ENCODE peak calls at places on chromosomes 16 and 17, in four cellular contexts. One of them, this sample, is unnamed. For H3K9me3, the result is how much of the 10 kb centered on the place peaks cover.

GRCh38 chr17:58391302-58391984 is 25.9 kb downstream of the RNF43 start:
- DNase-seq in heart right ventricle: no peak
- DNase-seq in body of pancreas: peak
- DNase-seq in lower lobe of right lung: peak
- DNase-seq in this sample: peak

GRCh38 chr17:58156839-58157803 is 8.9 kb downstream of the OR4D1 start:
- DNase-seq in lower lobe of right lung: peak
- DNase-seq in heart right ventricle: peak
- DNase-seq in body of pancreas: peak
- DNase-seq in this sample: no peak

GRCh38 chr17:3738562-3739295 is 15.0 kb downstream of the HASPIN start:
- DNase-seq in body of pancreas: peak
- DNase-seq in heart right ventricle: no peak
- DNase-seq in lower lobe of right lung: peak
- DNase-seq in this sample: no peak

GRCh38 chr17:65644545-65644944 is 83.1 kb upstream of the AXIN2 start:
- DNase-seq in body of pancreas: no peak
- DNase-seq in lower lobe of right lung: no peak
- DNase-seq in heart right ventricle: no peak
- DNase-seq in this sample: no peak

GRCh38 chr17:30961213-30962188 is 9.3 kb upstream of the RNF135 start:
- DNase-seq in heart right ventricle: no peak
- DNase-seq in body of pancreas: peak
- DNase-seq in lower lobe of right lung: no peak
- DNase-seq in this sample: no peak

GRCh38 chr17:53039981-53040380 is 782.7 kb upstream of the KIF2B start:
- DNase-seq in lower lobe of right lung: no peak
- DNase-seq in body of pancreas: no peak
- DNase-seq in heart right ventricle: no peak
- DNase-seq in this sample: no peak

GRCh38 chr17:10727192-10727591 is 2.6 kb downstream of the TMEM220 start:
- DNase-seq in body of pancreas: no peak
- DNase-seq in heart right ventricle: no peak
- DNase-seq in lower lobe of right lung: no peak
- DNase-seq in this sample: no peak

GRCh38 chr17:44097110-44097810 is 26.2 kb downstream of the HDAC5 start:
- DNase-seq in body of pancreas: peak
- DNase-seq in lower lobe of right lung: no peak
- DNase-seq in heart right ventricle: peak
- DNase-seq in this sample: no peak

GRCh38 chr16:58513874-58514273 is 1.4 kb upstream of the SETD6 start:
- DNase-seq in heart right ventricle: no peak
- DNase-seq in body of pancreas: no peak
- DNase-seq in lower lobe of right lung: no peak
- DNase-seq in this sample: no peak

GRCh38 chr17:72934927-72935326 is 157.6 kb downstream of the SLC39A11 start:
- DNase-seq in heart right ventricle: no peak
- DNase-seq in body of pancreas: no peak
- DNase-seq in lower lobe of right lung: no peak
- DNase-seq in this sample: no peak

GRCh38 chr17:80746262-80746935 is 201.8 kb downstream of the RPTOR start:
- DNase-seq in body of pancreas: no peak
- DNase-seq in lower lobe of right lung: no peak
- DNase-seq in heart right ventricle: no peak
- DNase-seq in this sample: no peak

GRCh38 chr16:67967183-67967955 is 1.1 kb downstream of the SLC12A4 start:
- DNase-seq in heart right ventricle: no peak
- DNase-seq in body of pancreas: no peak
- DNase-seq in lower lobe of right lung: no peak
- DNase-seq in this sample: no peak

GRCh38 chr16:67430504-67431076 is 331 bp upstream of the HSD11B2 start:
- DNase-seq in body of pancreas: no peak
- DNase-seq in heart right ventricle: no peak
- DNase-seq in lower lobe of right lung: peak
- DNase-seq in this sample: no peak

GRCh38 chr17:57342141-57342540 is 85.8 kb downstream of the MSI2 start:
- DNase-seq in heart right ventricle: no peak
- DNase-seq in body of pancreas: no peak
- DNase-seq in lower lobe of right lung: no peak
- DNase-seq in this sample: no peak

GRCh38 chr17:3865166-3865565 is 19.1 kb upstream of the NCBP3 start:
- DNase-seq in body of pancreas: peak
- DNase-seq in heart right ventricle: no peak
- DNase-seq in lower lobe of right lung: peak
- DNase-seq in this sample: no peak

GRCh38 chr17:37786481-37786880 is 41.6 kb upstream of the HNF1B start:
- DNase-seq in body of pancreas: no peak
- DNase-seq in heart right ventricle: no peak
- DNase-seq in lower lobe of right lung: no peak
- DNase-seq in this sample: no peak

GRCh38 chr16:19645557-19645981 is 72.5 kb downstream of the KNOP1 start:
- DNase-seq in lower lobe of right lung: no peak
- DNase-seq in heart right ventricle: peak
- DNase-seq in body of pancreas: peak
- DNase-seq in this sample: no peak

GRCh38 chr16:27625050-27625697 is 75.2 kb downstream of the KATNIP start:
- DNase-seq in heart right ventricle: peak
- DNase-seq in lower lobe of right lung: no peak
- DNase-seq in body of pancreas: peak
- DNase-seq in this sample: no peak

GRCh38 chr16:67546091-67546501 is 16.2 kb upstream of the CTCF start:
- DNase-seq in heart right ventricle: no peak
- DNase-seq in body of pancreas: no peak
- DNase-seq in lower lobe of right lung: peak
- DNase-seq in this sample: no peak

GRCh38 chr17:57527437-57528083 is 217.5 kb downstream of the CCDC182 start:
- DNase-seq in heart right ventricle: no peak
- DNase-seq in lower lobe of right lung: no peak
- DNase-seq in body of pancreas: no peak
- DNase-seq in this sample: no peak

GRCh38 chr16:2820836-2821482 is 3.9 kb downstream of the PRSS21 start:
- DNase-seq in heart right ventricle: no peak
- DNase-seq in lower lobe of right lung: peak
- DNase-seq in body of pancreas: no peak
- DNase-seq in this sample: no peak

GRCh38 chr17:1030684-1031557 is 34.0 kb downstream of the TIMM22 start:
- DNase-seq in lower lobe of right lung: no peak
- DNase-seq in body of pancreas: no peak
- DNase-seq in heart right ventricle: peak
- DNase-seq in this sample: no peak

GRCh38 chr16:20849587-20850390 is 43.5 kb downstream of the REXO5 start:
- DNase-seq in body of pancreas: peak
- DNase-seq in heart right ventricle: peak
- DNase-seq in lower lobe of right lung: peak
- DNase-seq in this sample: no peak

GRCh38 chr16:10617662-10618420 is 37.4 kb upstream of the EMP2 start:
- DNase-seq in heart right ventricle: no peak
- DNase-seq in lower lobe of right lung: no peak
- DNase-seq in body of pancreas: no peak
- DNase-seq in this sample: no peak

GRCh38 chr17:21537302-21537701 is 155.0 kb upstream of the KCNJ18 start:
- DNase-seq in body of pancreas: no peak
- DNase-seq in heart right ventricle: no peak
- DNase-seq in lower lobe of right lung: no peak
- DNase-seq in this sample: no peak

GRCh38 chr17:21532763-21533385 is 156.7 kb downstream of the KCNJ12 start:
- DNase-seq in heart right ventricle: no peak
- DNase-seq in body of pancreas: no peak
- DNase-seq in lower lobe of right lung: no peak
- DNase-seq in this sample: no peak

GRCh38 chr17:21538615-21539014 is 153.7 kb upstream of the KCNJ18 start:
- DNase-seq in lower lobe of right lung: no peak
- DNase-seq in body of pancreas: no peak
- DNase-seq in heart right ventricle: no peak
- DNase-seq in this sample: no peak

GRCh38 chr17:21539146-21539545 is 153.2 kb upstream of the KCNJ18 start:
- DNase-seq in heart right ventricle: no peak
- DNase-seq in body of pancreas: no peak
- DNase-seq in lower lobe of right lung: no peak
- DNase-seq in this sample: no peak

DNA sequence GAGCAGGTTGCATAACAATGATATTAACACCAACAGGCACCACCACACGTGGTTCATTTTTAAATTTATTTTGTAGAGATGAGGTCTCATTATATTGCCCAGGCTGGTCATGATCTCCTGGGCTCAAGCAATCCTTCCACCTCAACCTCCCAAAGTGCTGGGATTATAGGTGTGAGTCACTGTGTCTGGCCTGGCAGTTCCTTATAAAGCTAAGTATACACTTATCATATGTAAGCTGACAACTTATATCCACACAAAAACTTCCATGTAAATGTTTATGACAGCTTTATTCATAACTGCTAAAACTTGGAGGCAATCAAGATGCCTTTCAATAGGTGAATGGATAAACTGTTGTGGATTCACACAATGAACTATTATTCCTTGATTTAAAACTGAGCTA is 156.6 kb upstream of the KCNJ18 start:
- DNase-seq in body of pancreas: no peak
- DNase-seq in heart right ventricle: no peak
- DNase-seq in lower lobe of right lung: no peak
- DNase-seq in this sample: no peak
- H3K9me3 ChIP-seq in body of pancreas: under half
- H3K9me3 ChIP-seq in heart right ventricle: under half
- H3K9me3 ChIP-seq in lower lobe of right lung: under half
- H3K9me3 ChIP-seq in this sample: under half

DNA sequence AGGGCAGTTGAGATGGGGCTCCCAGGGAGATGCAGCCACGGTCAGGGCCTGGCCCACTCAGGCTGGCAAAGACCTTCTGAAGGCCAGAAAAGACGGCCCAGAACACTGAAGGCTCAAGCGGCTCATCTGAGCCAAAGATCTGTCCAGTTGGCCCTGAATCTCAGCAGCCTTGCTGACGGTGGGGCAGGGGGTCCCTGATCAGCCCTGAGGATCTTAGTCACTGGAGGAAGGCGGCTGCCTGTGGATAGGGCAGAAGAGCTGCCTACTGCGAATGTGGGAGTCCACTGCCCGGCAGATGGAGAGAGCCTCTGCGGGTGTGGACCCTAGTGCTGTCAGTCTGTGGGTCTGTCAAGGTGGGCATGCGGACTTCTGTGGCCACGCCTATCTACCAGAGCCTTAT is 1738.2 kb downstream of the TP53TG3F start:
- DNase-seq in heart right ventricle: no peak
- DNase-seq in lower lobe of right lung: no peak
- DNase-seq in body of pancreas: no peak
- DNase-seq in this sample: no peak
- H3K9me3 ChIP-seq in heart right ventricle: under half
- H3K9me3 ChIP-seq in lower lobe of right lung: under half
- H3K9me3 ChIP-seq in body of pancreas: under half
- H3K9me3 ChIP-seq in this sample: under half

GRCh38 chr17:21674242-21674731 is 18.0 kb upstream of the KCNJ18 start:
- DNase-seq in heart right ventricle: no peak
- DNase-seq in body of pancreas: no peak
- DNase-seq in lower lobe of right lung: no peak
- DNase-seq in this sample: no peak
- H3K9me3 ChIP-seq in heart right ventricle: under half
- H3K9me3 ChIP-seq in body of pancreas: under half
- H3K9me3 ChIP-seq in lower lobe of right lung: under half
- H3K9me3 ChIP-seq in this sample: under half

GRCh38 chr17:17198281-17198680 is 7.9 kb downstream of the PLD6 start:
- DNase-seq in lower lobe of right lung: no peak
- DNase-seq in heart right ventricle: no peak
- DNase-seq in body of pancreas: no peak
- DNase-seq in this sample: no peak
- H3K9me3 ChIP-seq in lower lobe of right lung: under half
- H3K9me3 ChIP-seq in heart right ventricle: under half
- H3K9me3 ChIP-seq in body of pancreas: under half
- H3K9me3 ChIP-seq in this sample: under half

DNA sequence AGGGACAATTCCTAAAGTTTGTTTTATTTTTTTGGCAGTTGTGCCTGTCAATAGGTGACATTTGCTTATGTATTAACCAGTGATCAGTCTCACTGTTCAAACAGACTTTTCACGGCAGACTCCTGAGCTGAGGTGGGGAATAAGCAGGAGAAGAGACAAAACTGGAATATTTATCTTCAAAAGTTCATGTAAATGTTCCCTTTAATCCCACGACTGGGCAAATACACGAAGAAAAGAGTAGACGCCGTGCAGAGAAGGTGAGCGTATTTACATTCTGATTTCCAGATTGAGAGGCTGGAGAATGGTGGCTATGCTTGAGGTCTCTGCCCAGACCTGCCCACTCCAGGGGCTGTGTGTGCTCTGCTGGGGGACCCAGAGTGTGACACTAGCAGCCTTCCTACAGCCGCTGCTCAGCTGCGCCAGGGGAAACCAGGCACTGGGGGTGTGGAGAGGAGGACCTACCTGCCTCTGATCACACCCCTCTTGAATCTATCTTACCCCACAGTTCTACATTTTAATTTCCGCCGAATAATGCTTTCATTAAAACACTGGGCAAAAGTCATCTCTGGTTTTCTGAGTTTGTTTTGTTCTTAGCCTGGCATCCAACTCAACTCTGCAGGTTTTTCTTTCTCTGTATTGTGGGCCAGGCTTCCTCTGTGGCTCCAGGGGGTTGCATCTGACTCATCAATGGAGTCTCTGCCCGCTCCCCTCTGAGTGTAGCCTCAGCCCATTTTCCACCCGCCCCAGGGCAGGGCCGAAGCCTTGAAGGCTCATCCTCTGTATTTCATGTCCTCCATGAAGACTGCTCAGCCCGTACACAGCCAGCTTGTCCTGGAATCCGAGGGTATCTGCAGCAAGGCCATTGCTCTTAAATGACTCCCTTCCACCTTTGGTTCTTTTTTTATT is 237.1 kb downstream of the NTN1 start:
- DNase-seq in body of pancreas: no peak
- DNase-seq in lower lobe of right lung: no peak
- DNase-seq in heart right ventricle: no peak
- DNase-seq in this sample: no peak
- H3K9me3 ChIP-seq in body of pancreas: under half
- H3K9me3 ChIP-seq in lower lobe of right lung: under half
- H3K9me3 ChIP-seq in heart right ventricle: under half
- H3K9me3 ChIP-seq in this sample: under half

GRCh38 chr17:78122221-78122990 is 6.1 kb downstream of the TMC6 start:
- DNase-seq in heart right ventricle: peak
- DNase-seq in lower lobe of right lung: no peak
- DNase-seq in body of pancreas: no peak
- DNase-seq in this sample: no peak
- H3K9me3 ChIP-seq in heart right ventricle: under half
- H3K9me3 ChIP-seq in lower lobe of right lung: under half
- H3K9me3 ChIP-seq in body of pancreas: under half
- H3K9me3 ChIP-seq in this sample: under half

DNA sequence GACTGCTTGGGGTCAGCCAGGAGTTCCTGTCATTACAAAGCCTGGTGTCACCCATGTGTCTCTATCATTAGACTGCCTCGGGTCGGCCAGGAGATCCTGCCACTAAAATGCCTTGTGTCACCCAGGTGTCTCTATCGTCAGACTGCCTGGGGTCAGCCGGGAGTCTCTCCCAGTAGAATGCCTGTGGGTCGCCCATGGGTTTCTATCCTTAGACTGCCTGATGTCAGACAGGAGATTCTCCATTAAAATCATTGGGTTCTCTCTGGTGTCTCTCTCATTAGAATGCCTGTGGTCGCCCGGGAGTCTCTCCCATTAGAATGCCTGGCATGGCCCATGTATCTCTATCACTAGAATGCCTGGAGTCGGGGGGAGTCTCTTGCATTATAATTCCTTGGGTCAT is 2231.0 kb downstream of the TP53TG3F start:
- DNase-seq in body of pancreas: no peak
- DNase-seq in lower lobe of right lung: no peak
- DNase-seq in heart right ventricle: no peak
- DNase-seq in this sample: peak
- H3K9me3 ChIP-seq in body of pancreas: under half
- H3K9me3 ChIP-seq in lower lobe of right lung: under half
- H3K9me3 ChIP-seq in heart right ventricle: under half
- H3K9me3 ChIP-seq in this sample: under half